ENCODE peak calls at places on chromosomes 3 and 15, in seven cellular contexts. One of them, this sample, is unnamed.

GRCh38 chr3:147699175-147699838 is 290.1 kb downstream of the ZIC1 start:
- DNase-seq in activated CD8-positive, alpha-beta T cell treated with anti-CD3 and anti-CD28 coated beads, Interleukin-2, amount 10 ng/mL, durations not matched to agents 7 days and 5 days: no peak
- DNase-seq in MM.1S: no peak
- DNase-seq in HT-29: peak; percentile 51
- DNase-seq in stimulated activated CD4-positive, alpha-beta T cell treated with anti-CD3 and anti-CD28 coated beads, Interleukin-4, amount 100 ng/mL, for 4 hours: no peak
- DNase-seq in GM18507: no peak
- DNase-seq in activated CD8-positive, alpha-beta memory T cell treated with anti-CD3 and anti-CD28 coated beads, Interleukin-2, amount 50 U/mL, for 48 hours: no peak
- DNase-seq in this sample: no peak

GRCh38 chr15:52288051-52288942 is 7.3 kb downstream of the MYO5C start:
- DNase-seq in activated CD8-positive, alpha-beta T cell treated with anti-CD3 and anti-CD28 coated beads, Interleukin-2, amount 10 ng/mL, durations not matched to agents 7 days and 5 days: no peak
- DNase-seq in activated CD8-positive, alpha-beta memory T cell treated with anti-CD3 and anti-CD28 coated beads, Interleukin-2, amount 50 U/mL, for 48 hours: no peak
- DNase-seq in GM18507: no peak
- DNase-seq in HT-29: peak; percentile 94
- DNase-seq in MM.1S: no peak
- DNase-seq in stimulated activated CD4-positive, alpha-beta T cell treated with anti-CD3 and anti-CD28 coated beads, Interleukin-4, amount 100 ng/mL, for 4 hours: no peak
- DNase-seq in this sample: no peak

GRCh38 chr3:45635475-45636256 is 41.1 kb downstream of the LIMD1 start:
- DNase-seq in activated CD8-positive, alpha-beta memory T cell treated with anti-CD3 and anti-CD28 coated beads, Interleukin-2, amount 50 U/mL, for 48 hours: no peak
- DNase-seq in GM18507: no peak
- DNase-seq in stimulated activated CD4-positive, alpha-beta T cell treated with anti-CD3 and anti-CD28 coated beads, Interleukin-4, amount 100 ng/mL, for 4 hours: no peak
- DNase-seq in MM.1S: no peak
- DNase-seq in HT-29: no peak
- DNase-seq in activated CD8-positive, alpha-beta T cell treated with anti-CD3 and anti-CD28 coated beads, Interleukin-2, amount 10 ng/mL, durations not matched to agents 7 days and 5 days: no peak
- DNase-seq in this sample: no peak

GRCh38 chr3:149603126-149604074 is 54.4 kb downstream of the WWTR1 start:
- DNase-seq in stimulated activated CD4-positive, alpha-beta T cell treated with anti-CD3 and anti-CD28 coated beads, Interleukin-4, amount 100 ng/mL, for 4 hours: no peak
- DNase-seq in HT-29: peak; percentile 75
- DNase-seq in MM.1S: no peak
- DNase-seq in activated CD8-positive, alpha-beta T cell treated with anti-CD3 and anti-CD28 coated beads, Interleukin-2, amount 10 ng/mL, durations not matched to agents 7 days and 5 days: no peak
- DNase-seq in activated CD8-positive, alpha-beta memory T cell treated with anti-CD3 and anti-CD28 coated beads, Interleukin-2, amount 50 U/mL, for 48 hours: no peak
- DNase-seq in GM18507: no peak
- DNase-seq in this sample: no peak

GRCh38 chr3:154517404-154517803 is 87.4 kb upstream of the GPR149 start:
- DNase-seq in HT-29: no peak
- DNase-seq in GM18507: no peak
- DNase-seq in stimulated activated CD4-positive, alpha-beta T cell treated with anti-CD3 and anti-CD28 coated beads, Interleukin-4, amount 100 ng/mL, for 4 hours: no peak
- DNase-seq in MM.1S: no peak
- DNase-seq in activated CD8-positive, alpha-beta memory T cell treated with anti-CD3 and anti-CD28 coated beads, Interleukin-2, amount 50 U/mL, for 48 hours: no peak
- DNase-seq in activated CD8-positive, alpha-beta T cell treated with anti-CD3 and anti-CD28 coated beads, Interleukin-2, amount 10 ng/mL, durations not matched to agents 7 days and 5 days: no peak
- DNase-seq in this sample: no peak

GRCh38 chr15:87902772-87903388 is 353.7 kb downstream of the NTRK3 start:
- DNase-seq in MM.1S: no peak
- DNase-seq in activated CD8-positive, alpha-beta T cell treated with anti-CD3 and anti-CD28 coated beads, Interleukin-2, amount 10 ng/mL, durations not matched to agents 7 days and 5 days: no peak
- DNase-seq in stimulated activated CD4-positive, alpha-beta T cell treated with anti-CD3 and anti-CD28 coated beads, Interleukin-4, amount 100 ng/mL, for 4 hours: no peak
- DNase-seq in GM18507: no peak
- DNase-seq in HT-29: no peak
- DNase-seq in activated CD8-positive, alpha-beta memory T cell treated with anti-CD3 and anti-CD28 coated beads, Interleukin-2, amount 50 U/mL, for 48 hours: no peak
- DNase-seq in this sample: peak; percentile 20

GRCh38 chr15:29749365-29750086 is 72.7 kb downstream of the TJP1 start:
- DNase-seq in stimulated activated CD4-positive, alpha-beta T cell treated with anti-CD3 and anti-CD28 coated beads, Interleukin-4, amount 100 ng/mL, for 4 hours: no peak
- DNase-seq in activated CD8-positive, alpha-beta T cell treated with anti-CD3 and anti-CD28 coated beads, Interleukin-2, amount 10 ng/mL, durations not matched to agents 7 days and 5 days: no peak
- DNase-seq in GM18507: no peak
- DNase-seq in MM.1S: no peak
- DNase-seq in activated CD8-positive, alpha-beta memory T cell treated with anti-CD3 and anti-CD28 coated beads, Interleukin-2, amount 50 U/mL, for 48 hours: no peak
- DNase-seq in HT-29: no peak
- DNase-seq in this sample: peak; percentile 35

GRCh38 chr15:50380089-50380488 is 25.1 kb upstream of the GABPB1 start:
- DNase-seq in MM.1S: no peak
- DNase-seq in HT-29: no peak
- DNase-seq in GM18507: no peak
- DNase-seq in stimulated activated CD4-positive, alpha-beta T cell treated with anti-CD3 and anti-CD28 coated beads, Interleukin-4, amount 100 ng/mL, for 4 hours: no peak
- DNase-seq in activated CD8-positive, alpha-beta T cell treated with anti-CD3 and anti-CD28 coated beads, Interleukin-2, amount 10 ng/mL, durations not matched to agents 7 days and 5 days: no peak
- DNase-seq in activated CD8-positive, alpha-beta memory T cell treated with anti-CD3 and anti-CD28 coated beads, Interleukin-2, amount 50 U/mL, for 48 hours: no peak
- DNase-seq in this sample: no peak

GRCh38 chr3:10189557-10190374 is 25.0 kb downstream of the IRAK2 start:
- DNase-seq in MM.1S: peak; percentile 82
- DNase-seq in HT-29: peak; percentile 51
- DNase-seq in GM18507: no peak
- DNase-seq in stimulated activated CD4-positive, alpha-beta T cell treated with anti-CD3 and anti-CD28 coated beads, Interleukin-4, amount 100 ng/mL, for 4 hours: no peak
- DNase-seq in activated CD8-positive, alpha-beta T cell treated with anti-CD3 and anti-CD28 coated beads, Interleukin-2, amount 10 ng/mL, durations not matched to agents 7 days and 5 days: peak; percentile 50
- DNase-seq in activated CD8-positive, alpha-beta memory T cell treated with anti-CD3 and anti-CD28 coated beads, Interleukin-2, amount 50 U/mL, for 48 hours: no peak
- DNase-seq in this sample: peak; percentile 65

GRCh38 chr3:129240436-129240835 is 9.0 kb upstream of the COPG1 start:
- DNase-seq in GM18507: no peak
- DNase-seq in stimulated activated CD4-positive, alpha-beta T cell treated with anti-CD3 and anti-CD28 coated beads, Interleukin-4, amount 100 ng/mL, for 4 hours: no peak
- DNase-seq in HT-29: peak; percentile 26
- DNase-seq in activated CD8-positive, alpha-beta T cell treated with anti-CD3 and anti-CD28 coated beads, Interleukin-2, amount 10 ng/mL, durations not matched to agents 7 days and 5 days: no peak
- DNase-seq in MM.1S: no peak
- DNase-seq in activated CD8-positive, alpha-beta memory T cell treated with anti-CD3 and anti-CD28 coated beads, Interleukin-2, amount 50 U/mL, for 48 hours: no peak
- DNase-seq in this sample: no peak

GRCh38 chr3:126212629-126213375 is 32.4 kb upstream of the ALDH1L1 start:
- DNase-seq in activated CD8-positive, alpha-beta T cell treated with anti-CD3 and anti-CD28 coated beads, Interleukin-2, amount 10 ng/mL, durations not matched to agents 7 days and 5 days: no peak
- DNase-seq in stimulated activated CD4-positive, alpha-beta T cell treated with anti-CD3 and anti-CD28 coated beads, Interleukin-4, amount 100 ng/mL, for 4 hours: no peak
- DNase-seq in MM.1S: no peak
- DNase-seq in activated CD8-positive, alpha-beta memory T cell treated with anti-CD3 and anti-CD28 coated beads, Interleukin-2, amount 50 U/mL, for 48 hours: no peak
- DNase-seq in GM18507: no peak
- DNase-seq in HT-29: peak; percentile 85
- DNase-seq in this sample: no peak

GRCh38 chr15:31202953-31203352 is 101.4 kb upstream of the TRPM1 start:
- DNase-seq in HT-29: peak; percentile 23
- DNase-seq in activated CD8-positive, alpha-beta T cell treated with anti-CD3 and anti-CD28 coated beads, Interleukin-2, amount 10 ng/mL, durations not matched to agents 7 days and 5 days: peak; percentile 31
- DNase-seq in stimulated activated CD4-positive, alpha-beta T cell treated with anti-CD3 and anti-CD28 coated beads, Interleukin-4, amount 100 ng/mL, for 4 hours: no peak
- DNase-seq in GM18507: no peak
- DNase-seq in MM.1S: peak; percentile 79
- DNase-seq in activated CD8-positive, alpha-beta memory T cell treated with anti-CD3 and anti-CD28 coated beads, Interleukin-2, amount 50 U/mL, for 48 hours: no peak
- DNase-seq in this sample: no peak

GRCh38 chr3:129034650-129035049 is 25.9 kb upstream of the GP9 start:
- DNase-seq in stimulated activated CD4-positive, alpha-beta T cell treated with anti-CD3 and anti-CD28 coated beads, Interleukin-4, amount 100 ng/mL, for 4 hours: no peak
- DNase-seq in GM18507: no peak
- DNase-seq in activated CD8-positive, alpha-beta memory T cell treated with anti-CD3 and anti-CD28 coated beads, Interleukin-2, amount 50 U/mL, for 48 hours: no peak
- DNase-seq in MM.1S: no peak
- DNase-seq in activated CD8-positive, alpha-beta T cell treated with anti-CD3 and anti-CD28 coated beads, Interleukin-2, amount 10 ng/mL, durations not matched to agents 7 days and 5 days: no peak
- DNase-seq in HT-29: no peak
- DNase-seq in this sample: no peak

GRCh38 chr3:170295586-170295985 is 61.9 kb upstream of the SKIL start:
- DNase-seq in HT-29: no peak
- DNase-seq in activated CD8-positive, alpha-beta memory T cell treated with anti-CD3 and anti-CD28 coated beads, Interleukin-2, amount 50 U/mL, for 48 hours: no peak
- DNase-seq in activated CD8-positive, alpha-beta T cell treated with anti-CD3 and anti-CD28 coated beads, Interleukin-2, amount 10 ng/mL, durations not matched to agents 7 days and 5 days: no peak
- DNase-seq in stimulated activated CD4-positive, alpha-beta T cell treated with anti-CD3 and anti-CD28 coated beads, Interleukin-4, amount 100 ng/mL, for 4 hours: no peak
- DNase-seq in GM18507: no peak
- DNase-seq in MM.1S: no peak
- DNase-seq in this sample: no peak

GRCh38 chr15:34655198-34655770 is 71.8 kb upstream of the GOLGA8B start:
- DNase-seq in stimulated activated CD4-positive, alpha-beta T cell treated with anti-CD3 and anti-CD28 coated beads, Interleukin-4, amount 100 ng/mL, for 4 hours: no peak
- DNase-seq in activated CD8-positive, alpha-beta T cell treated with anti-CD3 and anti-CD28 coated beads, Interleukin-2, amount 10 ng/mL, durations not matched to agents 7 days and 5 days: no peak
- DNase-seq in activated CD8-positive, alpha-beta memory T cell treated with anti-CD3 and anti-CD28 coated beads, Interleukin-2, amount 50 U/mL, for 48 hours: no peak
- DNase-seq in GM18507: no peak
- DNase-seq in MM.1S: no peak
- DNase-seq in HT-29: no peak
- DNase-seq in this sample: no peak

GRCh38 chr3:156291269-156292123 is 171.1 kb downstream of the KCNAB1 start:
- DNase-seq in stimulated activated CD4-positive, alpha-beta T cell treated with anti-CD3 and anti-CD28 coated beads, Interleukin-4, amount 100 ng/mL, for 4 hours: no peak
- DNase-seq in HT-29: no peak
- DNase-seq in activated CD8-positive, alpha-beta memory T cell treated with anti-CD3 and anti-CD28 coated beads, Interleukin-2, amount 50 U/mL, for 48 hours: no peak
- DNase-seq in GM18507: no peak
- DNase-seq in activated CD8-positive, alpha-beta T cell treated with anti-CD3 and anti-CD28 coated beads, Interleukin-2, amount 10 ng/mL, durations not matched to agents 7 days and 5 days: no peak
- DNase-seq in MM.1S: no peak
- DNase-seq in this sample: peak; percentile 71

GRCh38 chr3:64575211-64575844 is 112.5 kb downstream of the ADAMTS9 start:
- DNase-seq in activated CD8-positive, alpha-beta T cell treated with anti-CD3 and anti-CD28 coated beads, Interleukin-2, amount 10 ng/mL, durations not matched to agents 7 days and 5 days: no peak
- DNase-seq in MM.1S: peak; percentile 32
- DNase-seq in GM18507: no peak
- DNase-seq in HT-29: peak; percentile 15
- DNase-seq in stimulated activated CD4-positive, alpha-beta T cell treated with anti-CD3 and anti-CD28 coated beads, Interleukin-4, amount 100 ng/mL, for 4 hours: no peak
- DNase-seq in activated CD8-positive, alpha-beta memory T cell treated with anti-CD3 and anti-CD28 coated beads, Interleukin-2, amount 50 U/mL, for 48 hours: no peak
- DNase-seq in this sample: no peak

This sample was measured in caudate nucleus.